ENCODE peak calls at places on chromosomes 3 and 15, in eight cellular contexts. One of them, this sample, is unnamed.

GRCh38 chr3:188792788-188793187 is 379.0 kb upstream of the TPRG1 start:
- DNase-seq in NB4: peak; percentile 2
- DNase-seq in A549: no peak
- DNase-seq in breast epithelium: no peak
- DNase-seq in tibial nerve: no peak
- DNase-seq in endothelial cell of umbilical vein: no peak
- DNase-seq in heart left ventricle: no peak
- DNase-seq in IMR-90: peak; percentile 27
- DNase-seq in this sample: no peak

GRCh38 chr3:15361494-15362214 is 29.3 kb upstream of the SH3BP5 start:
- DNase-seq in NB4: peak; percentile 31
- DNase-seq in A549: no peak
- DNase-seq in breast epithelium: no peak
- DNase-seq in tibial nerve: peak; percentile 25
- DNase-seq in endothelial cell of umbilical vein: no peak
- DNase-seq in heart left ventricle: no peak
- DNase-seq in IMR-90: peak; percentile 52
- DNase-seq in this sample: peak; percentile 23

GRCh38 chr15:90008607-90009006 is 7.5 kb downstream of the ZNF710 start:
- DNase-seq in NB4: no peak
- DNase-seq in A549: no peak
- DNase-seq in breast epithelium: no peak
- DNase-seq in tibial nerve: no peak
- DNase-seq in endothelial cell of umbilical vein: no peak
- DNase-seq in heart left ventricle: no peak
- DNase-seq in IMR-90: no peak
- DNase-seq in this sample: no peak

GRCh38 chr15:81312790-81313543 is 11.0 kb downstream of the STARD5 start:
- DNase-seq in NB4: peak; percentile 87
- DNase-seq in A549: peak; percentile 81
- DNase-seq in breast epithelium: peak; percentile 56
- DNase-seq in tibial nerve: peak; percentile 85
- DNase-seq in endothelial cell of umbilical vein: peak; percentile 15
- DNase-seq in heart left ventricle: no peak
- DNase-seq in IMR-90: peak; percentile 99
- DNase-seq in this sample: peak; percentile 57

GRCh38 chr3:58994746-58995330 is 55.0 kb downstream of the CFAP20DC start:
- DNase-seq in NB4: peak; percentile 51
- DNase-seq in A549: peak; percentile 67
- DNase-seq in breast epithelium: no peak
- DNase-seq in tibial nerve: peak; percentile 25
- DNase-seq in endothelial cell of umbilical vein: peak; percentile 60
- DNase-seq in heart left ventricle: no peak
- DNase-seq in IMR-90: peak; percentile 79
- DNase-seq in this sample: peak; percentile 18

GRCh38 chr3:104908761-104909160 is 457.9 kb upstream of the ALCAM start:
- DNase-seq in NB4: no peak
- DNase-seq in A549: no peak
- DNase-seq in breast epithelium: no peak
- DNase-seq in tibial nerve: no peak
- DNase-seq in endothelial cell of umbilical vein: no peak
- DNase-seq in heart left ventricle: no peak
- DNase-seq in IMR-90: no peak
- DNase-seq in this sample: no peak

GRCh38 chr3:113534365-113534764 is 2.0 kb downstream of the SIDT1 start:
- DNase-seq in NB4: no peak
- DNase-seq in A549: no peak
- DNase-seq in breast epithelium: no peak
- DNase-seq in tibial nerve: no peak
- DNase-seq in endothelial cell of umbilical vein: no peak
- DNase-seq in heart left ventricle: no peak
- DNase-seq in IMR-90: no peak
- DNase-seq in this sample: no peak

GRCh38 chr3:13272831-13273603 is 147.1 kb downstream of the NUP210 start:
- DNase-seq in NB4: no peak
- DNase-seq in A549: no peak
- DNase-seq in breast epithelium: peak; percentile 14
- DNase-seq in tibial nerve: no peak
- DNase-seq in endothelial cell of umbilical vein: no peak
- DNase-seq in heart left ventricle: no peak
- DNase-seq in IMR-90: no peak
- DNase-seq in this sample: no peak

GRCh38 chr3:39288300-39288808 is 8.5 kb upstream of the CX3CR1 start:
- DNase-seq in NB4: peak; percentile 88
- DNase-seq in A549: peak; percentile 83
- DNase-seq in breast epithelium: peak; percentile 72
- DNase-seq in tibial nerve: peak; percentile 72
- DNase-seq in endothelial cell of umbilical vein: peak; percentile 79
- DNase-seq in heart left ventricle: peak; percentile 85
- DNase-seq in IMR-90: peak; percentile 68
- DNase-seq in this sample: peak; percentile 87

GRCh38 chr15:97072560-97072959 is 742.1 kb downstream of the NR2F2 start:
- DNase-seq in NB4: no peak
- DNase-seq in A549: no peak
- DNase-seq in breast epithelium: no peak
- DNase-seq in tibial nerve: no peak
- DNase-seq in endothelial cell of umbilical vein: no peak
- DNase-seq in heart left ventricle: no peak
- DNase-seq in IMR-90: no peak
- DNase-seq in this sample: no peak

GRCh38 chr3:108183178-108183577 is 39.0 kb downstream of the IFT57 start:
- DNase-seq in NB4: peak; percentile 51
- DNase-seq in A549: no peak
- DNase-seq in breast epithelium: no peak
- DNase-seq in tibial nerve: no peak
- DNase-seq in endothelial cell of umbilical vein: no peak
- DNase-seq in heart left ventricle: no peak
- DNase-seq in IMR-90: peak; percentile 47
- DNase-seq in this sample: no peak

GRCh38 chr3:42667096-42667522 is 13.6 kb downstream of the ZBTB47 start:
- DNase-seq in NB4: no peak
- DNase-seq in A549: no peak
- DNase-seq in breast epithelium: no peak
- DNase-seq in tibial nerve: no peak
- DNase-seq in endothelial cell of umbilical vein: no peak
- DNase-seq in heart left ventricle: peak; percentile 47
- DNase-seq in IMR-90: no peak
- DNase-seq in this sample: no peak

GRCh38 chr15:91032919-91033803 is 10.8 kb upstream of the VPS33B start:
- DNase-seq in NB4: peak; percentile 63
- DNase-seq in A549: peak; percentile 73
- DNase-seq in breast epithelium: peak; percentile 64
- DNase-seq in tibial nerve: no peak
- DNase-seq in endothelial cell of umbilical vein: peak; percentile 29
- DNase-seq in heart left ventricle: peak; percentile 66
- DNase-seq in IMR-90: no peak
- DNase-seq in this sample: peak; percentile 88

GRCh38 chr3:29153811-29154210 is 127.1 kb upstream of the RBMS3 start:
- DNase-seq in NB4: peak; percentile 49
- DNase-seq in A549: no peak
- DNase-seq in breast epithelium: no peak
- DNase-seq in tibial nerve: no peak
- DNase-seq in endothelial cell of umbilical vein: no peak
- DNase-seq in heart left ventricle: no peak
- DNase-seq in IMR-90: no peak
- DNase-seq in this sample: no peak

GRCh38 chr3:8223766-8224165 is 277.9 kb upstream of the LMCD1 start:
- DNase-seq in NB4: no peak
- DNase-seq in A549: no peak
- DNase-seq in breast epithelium: no peak
- DNase-seq in tibial nerve: peak; percentile 53
- DNase-seq in endothelial cell of umbilical vein: no peak
- DNase-seq in heart left ventricle: no peak
- DNase-seq in IMR-90: no peak
- DNase-seq in this sample: no peak

GRCh38 chr15:76866716-76867321 is 38.3 kb downstream of the SCAPER start:
- DNase-seq in NB4: peak; percentile 51
- DNase-seq in A549: peak; percentile 52
- DNase-seq in breast epithelium: no peak
- DNase-seq in tibial nerve: no peak
- DNase-seq in endothelial cell of umbilical vein: peak; percentile 64
- DNase-seq in heart left ventricle: no peak
- DNase-seq in IMR-90: peak; percentile 58
- DNase-seq in this sample: no peak

GRCh38 chr3:58063424-58063823 is 55.2 kb downstream of the FLNB start:
- DNase-seq in NB4: peak; percentile 51
- DNase-seq in A549: no peak
- DNase-seq in breast epithelium: no peak
- DNase-seq in tibial nerve: peak; percentile 87
- DNase-seq in endothelial cell of umbilical vein: no peak
- DNase-seq in heart left ventricle: no peak
- DNase-seq in IMR-90: peak; percentile 86
- DNase-seq in this sample: peak; percentile 60

GRCh38 chr3:31250116-31250813 is 282.5 kb upstream of the STT3B start:
- DNase-seq in NB4: peak; percentile 72
- DNase-seq in A549: no peak
- DNase-seq in breast epithelium: no peak
- DNase-seq in tibial nerve: no peak
- DNase-seq in endothelial cell of umbilical vein: no peak
- DNase-seq in heart left ventricle: no peak
- DNase-seq in IMR-90: peak; percentile 6
- DNase-seq in this sample: no peak

GRCh38 chr3:24382647-24383046 is 112.0 kb downstream of the THRB start:
- DNase-seq in NB4: no peak
- DNase-seq in A549: no peak
- DNase-seq in breast epithelium: no peak
- DNase-seq in tibial nerve: no peak
- DNase-seq in endothelial cell of umbilical vein: no peak
- DNase-seq in heart left ventricle: no peak
- DNase-seq in IMR-90: no peak
- DNase-seq in this sample: no peak

GRCh38 chr15:57560976-57561711 is 30.6 kb upstream of the MYZAP start:
- DNase-seq in NB4: peak; percentile 73
- DNase-seq in A549: peak; percentile 72
- DNase-seq in breast epithelium: peak; percentile 62
- DNase-seq in tibial nerve: peak; percentile 71
- DNase-seq in endothelial cell of umbilical vein: peak; percentile 96
- DNase-seq in heart left ventricle: peak; percentile 70
- DNase-seq in IMR-90: peak; percentile 65
- DNase-seq in this sample: peak; percentile 76

GRCh38 chr15:61879219-61879618 is 181.0 kb downstream of the VPS13C start:
- DNase-seq in NB4: no peak
- DNase-seq in A549: no peak
- DNase-seq in breast epithelium: peak; percentile 68
- DNase-seq in tibial nerve: no peak
- DNase-seq in endothelial cell of umbilical vein: peak; percentile 49
- DNase-seq in heart left ventricle: no peak
- DNase-seq in IMR-90: no peak
- DNase-seq in this sample: peak; percentile 8

GRCh38 chr15:78239811-78240210 is 5.4 kb upstream of the ACSBG1 start:
- DNase-seq in NB4: no peak
- DNase-seq in A549: no peak
- DNase-seq in breast epithelium: no peak
- DNase-seq in tibial nerve: no peak
- DNase-seq in endothelial cell of umbilical vein: no peak
- DNase-seq in heart left ventricle: no peak
- DNase-seq in IMR-90: no peak
- DNase-seq in this sample: no peak

GRCh38 chr3:54891540-54891897 is 36.3 kb downstream of the LRTM1 start:
- DNase-seq in NB4: peak; percentile 69
- DNase-seq in A549: peak; percentile 79
- DNase-seq in breast epithelium: peak; percentile 58
- DNase-seq in tibial nerve: peak; percentile 83
- DNase-seq in endothelial cell of umbilical vein: no peak
- DNase-seq in heart left ventricle: peak; percentile 75
- DNase-seq in IMR-90: peak; percentile 97
- DNase-seq in this sample: peak; percentile 81

GRCh38 chr15:83380026-83380425 is 67.1 kb upstream of the SH3GL3 start:
- DNase-seq in NB4: no peak
- DNase-seq in A549: peak; percentile 30
- DNase-seq in breast epithelium: no peak
- DNase-seq in tibial nerve: no peak
- DNase-seq in endothelial cell of umbilical vein: no peak
- DNase-seq in heart left ventricle: no peak
- DNase-seq in IMR-90: no peak
- DNase-seq in this sample: no peak

GRCh38 chr3:52056521-52056967 is at the start of gene DUSP7:
- DNase-seq in NB4: peak; percentile 84
- DNase-seq in A549: peak; percentile 48
- DNase-seq in breast epithelium: no peak
- DNase-seq in tibial nerve: peak; percentile 38
- DNase-seq in endothelial cell of umbilical vein: no peak
- DNase-seq in heart left ventricle: peak; percentile 89
- DNase-seq in IMR-90: peak; percentile 46
- DNase-seq in this sample: peak; percentile 77
- TF ChIP-seq POLR2A in NB4: no peak
- TF ChIP-seq POLR2A in A549: no peak
- TF ChIP-seq POLR2A in breast epithelium: no peak
- TF ChIP-seq POLR2A in tibial nerve: no peak
- TF ChIP-seq POLR2A in endothelial cell of umbilical vein: no peak
- TF ChIP-seq POLR2A in heart left ventricle: no peak
- TF ChIP-seq POLR2A in IMR-90: no peak
- TF ChIP-seq POLR2A in this sample: no peak

GRCh38 chr15:70492240-70493177 is 270.8 kb downstream of the UACA start:
- DNase-seq in NB4: peak; percentile 98
- DNase-seq in A549: peak; percentile 79
- DNase-seq in breast epithelium: no peak
- DNase-seq in tibial nerve: no peak
- DNase-seq in endothelial cell of umbilical vein: peak; percentile 18
- DNase-seq in heart left ventricle: peak; percentile 83
- DNase-seq in IMR-90: peak; percentile 81
- DNase-seq in this sample: peak; percentile 76
- TF ChIP-seq POLR2A in NB4: no peak
- TF ChIP-seq POLR2A in A549: no peak
- TF ChIP-seq POLR2A in breast epithelium: no peak
- TF ChIP-seq POLR2A in tibial nerve: no peak
- TF ChIP-seq POLR2A in endothelial cell of umbilical vein: no peak
- TF ChIP-seq POLR2A in heart left ventricle: no peak
- TF ChIP-seq POLR2A in IMR-90: no peak
- TF ChIP-seq POLR2A in this sample: no peak

GRCh38 chr3:33717866-33718594 is at the start of gene CLASP2:
- DNase-seq in NB4: peak; percentile 93
- DNase-seq in A549: peak; percentile 91
- DNase-seq in breast epithelium: peak; percentile 79
- DNase-seq in tibial nerve: peak; percentile 62
- DNase-seq in endothelial cell of umbilical vein: peak; percentile 91
- DNase-seq in heart left ventricle: peak; percentile 95
- DNase-seq in IMR-90: peak; percentile 86
- DNase-seq in this sample: peak; percentile 91
- TF ChIP-seq POLR2A in NB4: peak; percentile 80
- TF ChIP-seq POLR2A in A549: peak; percentile 84
- TF ChIP-seq POLR2A in breast epithelium: no peak
- TF ChIP-seq POLR2A in tibial nerve: peak; percentile 52
- TF ChIP-seq POLR2A in endothelial cell of umbilical vein: peak; percentile 88
- TF ChIP-seq POLR2A in heart left ventricle: no peak
- TF ChIP-seq POLR2A in IMR-90: peak; percentile 69
- TF ChIP-seq POLR2A in this sample: peak; percentile 74

GRCh38 chr15:63473999-63474809 is 30.2 kb upstream of the USP3 start:
- DNase-seq in NB4: no peak
- DNase-seq in A549: peak; percentile 95
- DNase-seq in breast epithelium: no peak
- DNase-seq in tibial nerve: no peak
- DNase-seq in endothelial cell of umbilical vein: no peak
- DNase-seq in heart left ventricle: no peak
- DNase-seq in IMR-90: peak; percentile 90
- DNase-seq in this sample: peak; percentile 74
- TF ChIP-seq POLR2A in NB4: no peak
- TF ChIP-seq POLR2A in A549: no peak
- TF ChIP-seq POLR2A in breast epithelium: no peak
- TF ChIP-seq POLR2A in tibial nerve: no peak
- TF ChIP-seq POLR2A in endothelial cell of umbilical vein: no peak
- TF ChIP-seq POLR2A in heart left ventricle: no peak
- TF ChIP-seq POLR2A in IMR-90: no peak
- TF ChIP-seq POLR2A in this sample: peak; percentile 30